ENCODE peak calls at places on chromosome 13, in five cellular contexts. C is K562, B is HepG2, E is GM12878, U is SK-N-SH. L is an unnamed sample.

GRCh38 chr13:100537486-100537885 is 51.1 kb downstream of the GGACT start:
- DNase-seq in U (no peak), B (no peak), C (no peak), E (no peak), L (no peak)

GRCh38 chr13:103140001-103140671 is 73.9 kb upstream of the SLC10A2 start:
- DNase-seq in C (peak; percentile 6), U (peak; percentile 10), B (peak; percentile 12), E (peak; percentile 52), L (peak; percentile 12)

GRCh38 chr13:60358453-60358852 is 38.6 kb upstream of the TDRD3 start:
- DNase-seq in U (no peak), C (no peak), E (no peak), B (no peak), L (no peak)

GRCh38 chr13:78426183-78426582 is 177.2 kb downstream of the POU4F1 start:
- DNase-seq in E (no peak), C (no peak), B (no peak), U (no peak), L (no peak)

GRCh38 chr13:72932250-72932649 is 126.6 kb upstream of the KLF5 start:
- DNase-seq in E (no peak), C (no peak), U (no peak), B (no peak), L (no peak)

GRCh38 chr13:19601749-19602725 is 31.4 kb upstream of the MPHOSPH8 start:
- DNase-seq in B (peak; percentile 58), U (peak; percentile 91), E (no peak), C (peak; percentile 48), L (peak; percentile 50)

GRCh38 chr13:89862691-89863036 is 1484.8 kb upstream of the MIR17HG start:
- DNase-seq in B (no peak), C (no peak), E (no peak), U (no peak), L (no peak)

GRCh38 chr13:45873491-45874360 is 22.2 kb upstream of the SIAH3 start:
- DNase-seq in B (peak; percentile 5), U (no peak), E (no peak), C (no peak), L (no peak)

GRCh38 chr13:35179494-35179893 is 237.4 kb downstream of the NBEA start:
- DNase-seq in B (no peak), U (no peak), E (no peak), C (no peak), L (no peak)

GRCh38 chr13:29994911-29995601 is 144.6 kb upstream of the UBL3 start:
- DNase-seq in U (no peak), B (no peak), C (no peak), E (no peak), L (no peak)

GRCh38 chr13:72886272-72887062 is 104.5 kb downstream of the PIBF1 start:
- DNase-seq in E (no peak), B (no peak), U (no peak), C (no peak), L (no peak)

GRCh38 chr13:30798776-30799625 is 63.7 kb downstream of the ALOX5AP start:
- DNase-seq in U (no peak), C (no peak), E (no peak), B (peak; percentile 38), L (no peak)

GRCh38 chr13:39461685-39462266 is 141.2 kb downstream of the LHFPL6 start:
- DNase-seq in E (no peak), U (no peak), B (no peak), C (no peak), L (no peak)

GRCh38 chr13:42043676-42044075 is 4.8 kb upstream of the DGKH start:
- DNase-seq in E (no peak), C (no peak), U (no peak), B (no peak), L (no peak)

GRCh38 chr13:24280722-24281121 is 28.7 kb upstream of the C1QTNF9 start:
- DNase-seq in C (no peak), B (no peak), E (peak; percentile 30), U (no peak), L (no peak)

GRCh38 chr13:29507356-29507755 is 88.1 kb downstream of the SLC7A1 start:
- DNase-seq in B (no peak), C (no peak), E (no peak), U (no peak), L (no peak)

GRCh38 chr13:97125051-97125809 is 96.9 kb upstream of the MBNL2 start:
- DNase-seq in C (no peak), U (peak; percentile 50), E (peak; percentile 63), B (peak; percentile 17), L (no peak)

GRCh38 chr13:37011788-37012187 is 11.2 kb downstream of the EXOSC8 start:
- DNase-seq in B (no peak), U (no peak), E (no peak), C (no peak), L (no peak)

GRCh38 chr13:110562696-110563462 is 1.4 kb upstream of the RAB20 start:
- DNase-seq in E (no peak), U (no peak), B (peak; percentile 59), C (no peak), L (no peak)

GRCh38 chr13:31001647-31002046 is 69.2 kb downstream of the TEX26 start:
- DNase-seq in C (no peak), B (peak; percentile 33), E (no peak), U (no peak), L (no peak)

GRCh38 chr13:92573467-92574057 is 653.0 kb upstream of the GPC6 start:
- DNase-seq in C (peak; percentile 32), E (no peak), B (peak; percentile 44), U (peak; percentile 2), L (no peak)

GRCh38 chr13:32548837-32549236 is 10.2 kb upstream of the N4BP2L2 start:
- DNase-seq in U (no peak), C (no peak), B (no peak), E (no peak), L (no peak)

GRCh38 chr13:106287351-106287750 is 248.1 kb downstream of the EFNB2 start:
- DNase-seq in E (no peak), U (no peak), C (no peak), B (no peak), L (no peak)

GRCh38 chr13:106286811-106287210 is 248.7 kb downstream of the EFNB2 start:
- DNase-seq in B (no peak), E (no peak), U (no peak), C (no peak), L (no peak)

GRCh38 chr13:106281426-106281825 is 254.0 kb downstream of the EFNB2 start:
- DNase-seq in B (no peak), E (no peak), U (no peak), C (no peak), L (no peak)

DNA sequence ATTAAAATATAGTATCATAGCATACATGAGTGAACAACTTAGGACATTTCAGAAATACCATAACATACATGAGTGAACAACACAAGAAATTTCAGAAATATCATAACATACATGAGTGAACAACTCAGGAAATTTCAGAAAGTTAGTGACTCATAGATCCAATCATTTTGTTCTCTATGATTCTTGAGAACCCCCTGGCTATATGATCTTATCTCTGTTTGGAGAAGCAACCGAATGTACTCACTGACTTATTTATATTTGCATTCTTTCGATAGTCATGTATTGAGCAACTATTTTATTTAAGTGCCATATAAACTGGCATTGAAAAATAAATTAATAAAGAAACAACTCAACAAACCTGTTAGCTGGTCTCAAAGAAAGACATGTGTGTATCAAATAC is 251.1 kb downstream of the EFNB2 start:
- DNase-seq in C (no peak), E (no peak), B (no peak), U (no peak), L (no peak)
- TF ChIP-seq GABPA in C (no peak), E (no peak), B (no peak), U (no peak), L (no peak)

GRCh38 chr13:113977976-113978375 is 4.1 kb upstream of the C13orf46 start:
- DNase-seq in E (no peak), C (no peak), U (no peak), B (no peak), L (no peak)

GRCh38 chr13:113975416-113975815 is 1.5 kb upstream of the C13orf46 start:
- DNase-seq in C (no peak), U (no peak), B (no peak), E (no peak), L (no peak)

GRCh38 chr13:113974304-113975281 is 717 bp upstream of the C13orf46 start:
- DNase-seq in C (no peak), U (no peak), B (no peak), E (no peak), L (no peak)

GRCh38 chr13:113978741-113979481 is 5.0 kb upstream of the C13orf46 start:
- DNase-seq in U (no peak), E (no peak), C (no peak), B (no peak), L (no peak)

GRCh38 chr13:113976711-113977684 is 3.1 kb upstream of the C13orf46 start:
- DNase-seq in U (no peak), E (no peak), C (no peak), B (no peak), L (no peak)
- TF ChIP-seq REST in U (no peak), E (no peak), C (no peak), B (no peak), L (no peak)

DNA sequence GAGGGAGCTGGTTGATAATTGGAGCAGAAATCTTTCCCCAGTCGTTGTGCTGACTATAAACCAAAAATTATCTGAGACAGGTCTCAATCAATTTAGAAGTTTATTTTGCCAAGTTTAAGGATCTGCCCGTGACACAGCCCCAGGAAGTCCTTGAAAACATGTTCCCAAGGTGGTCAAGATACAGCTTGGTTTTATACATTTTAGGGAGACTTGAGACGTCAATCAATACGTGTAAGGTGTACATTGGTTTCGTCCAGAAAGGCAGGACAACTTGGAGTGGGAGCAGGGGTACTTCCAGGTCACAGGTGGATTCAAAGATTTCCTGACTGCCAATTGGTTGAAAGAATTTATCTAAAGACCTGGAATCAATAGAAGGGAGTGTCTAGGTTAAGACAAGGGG is 17.6 kb downstream of the CFAP97D2 start:
- DNase-seq in E (no peak), U (no peak), C (no peak), B (no peak), L (no peak)
- TF ChIP-seq GABPA in E (no peak), U (no peak), C (no peak), B (no peak), L (no peak)

GRCh38 chr13:28099396-28100148 is 804 bp downstream of the FLT3 start:
- DNase-seq in C (no peak), E (no peak), B (no peak), U (no peak), L (no peak)

GRCh38 chr13:28097503-28097902 is 2.9 kb downstream of the FLT3 start:
- DNase-seq in E (no peak), C (no peak), B (no peak), U (no peak), L (no peak)

DNA sequence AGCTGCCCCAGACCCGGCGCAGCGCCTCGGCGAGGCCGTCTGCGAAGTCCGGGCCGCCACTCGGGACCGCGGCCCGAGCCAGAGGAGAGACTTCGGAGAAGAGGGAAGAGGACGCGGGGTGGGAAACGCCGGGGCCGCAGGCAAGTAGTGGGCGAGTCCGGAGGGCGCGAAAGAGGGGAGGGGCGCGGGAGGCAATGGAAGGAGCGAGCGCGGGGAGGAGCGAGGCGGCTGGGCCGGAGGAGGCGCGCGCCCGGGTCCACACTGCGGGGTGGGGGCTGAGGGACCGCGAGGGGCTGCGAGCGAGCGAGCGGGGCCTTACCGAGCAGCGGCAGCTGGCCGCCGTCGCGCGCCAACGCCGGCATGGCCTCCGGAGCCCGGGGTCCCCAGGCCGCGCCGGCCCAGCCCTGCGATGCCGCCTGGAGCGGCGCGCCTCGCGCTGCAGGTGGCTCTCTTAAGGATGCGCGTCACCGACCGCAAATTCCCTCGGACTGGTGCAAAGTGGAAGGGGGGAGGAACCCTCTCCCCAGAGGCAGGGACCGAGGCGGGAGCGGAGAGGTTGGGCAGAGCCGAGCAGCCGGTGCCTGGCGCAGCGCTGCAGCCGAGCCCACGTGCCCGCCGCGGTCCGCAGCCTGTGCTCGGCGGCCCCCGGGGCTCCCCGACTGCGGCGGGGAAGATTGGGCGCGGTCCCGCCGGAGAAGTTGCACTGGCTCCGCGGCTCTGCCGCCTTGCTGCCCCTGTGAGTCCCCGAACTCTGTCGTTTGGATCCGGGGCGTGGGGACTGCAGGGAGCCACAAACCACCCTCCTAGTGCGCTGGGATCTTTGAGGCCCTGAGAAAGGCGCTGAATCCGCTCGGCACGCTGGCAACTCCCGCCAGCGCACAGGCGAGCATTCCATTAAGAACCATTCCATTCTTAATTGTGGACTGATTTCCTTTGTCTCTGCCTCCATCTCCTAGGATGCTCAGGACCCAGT is at the start of gene FLT3:
- DNase-seq in U (peak; percentile 59), E (no peak), C (no peak), B (no peak), L (peak; percentile 97)
- TF ChIP-seq REST in U (no peak), E (no peak), C (no peak), B (no peak), L (no peak)